ENCODE peak calls at places on chromosomes 12 and 14, in six cellular contexts. B is fibroblast of lung; Q is IMR-90; T is heart left ventricle; C is lower lobe of right lung; U is CD4-positive, alpha-beta memory T cell. G is an unnamed sample.

GRCh38 chr12:56098592-56098991 is 5.8 kb upstream of the PA2G4 start:
- DNase-seq in B (no peak), Q (no peak), U (no peak), T (no peak), C (no peak), G (no peak)

GRCh38 chr12:87427770-87428169 is 601.4 kb downstream of the C12orf50 start:
- DNase-seq in B (no peak), T (no peak), U (no peak), C (no peak), Q (no peak), G (no peak)

GRCh38 chr14:51304428-51304827 is 64.4 kb downstream of the TMX1 start:
- DNase-seq in C (no peak), T (no peak), Q (peak; percentile 80), B (peak; percentile 20), U (no peak), G (no peak)

GRCh38 chr14:93991212-93991611 is 5.9 kb upstream of the CCDC197 start:
- DNase-seq in B (no peak), C (no peak), Q (no peak), T (no peak), U (no peak), G (no peak)

GRCh38 chr12:53414756-53415417 is 8.8 kb upstream of the AMHR2 start:
- DNase-seq in U (no peak), Q (no peak), B (no peak), T (no peak), C (no peak), G (no peak)

GRCh38 chr12:47870175-47870781 is 34.5 kb downstream of the VDR start:
- DNase-seq in U (no peak), Q (no peak), T (peak; percentile 54), B (peak; percentile 53), C (no peak), G (no peak)

GRCh38 chr14:61631044-61631692 is 64.1 kb upstream of the HIF1A start:
- DNase-seq in B (no peak), T (no peak), Q (no peak), U (no peak), C (no peak), G (no peak)

GRCh38 chr12:131640436-131640969 is 70.4 kb upstream of the SFSWAP start:
- DNase-seq in T (no peak), C (no peak), Q (no peak), U (no peak), B (no peak), G (no peak)

GRCh38 chr12:20429876-20430275 is 61.5 kb downstream of the PDE3A start:
- DNase-seq in C (no peak), B (no peak), T (no peak), U (no peak), Q (no peak), G (no peak)

GRCh38 chr12:44930972-44931600 is 55.0 kb upstream of the NELL2 start:
- DNase-seq in Q (peak; percentile 73), C (no peak), U (peak; percentile 68), B (peak; percentile 72), T (no peak), G (no peak)

GRCh38 chr12:6452908-6453630 is 1.2 kb downstream of the TAPBPL start:
- DNase-seq in Q (no peak), C (peak; percentile 62), B (no peak), T (peak; percentile 68), U (no peak), G (peak; percentile 60)

GRCh38 chr12:103841690-103842584 is 903 bp upstream of the NT5DC3 start:
- DNase-seq in T (peak; percentile 69), Q (peak; percentile 76), B (peak; percentile 46), C (peak; percentile 68), U (no peak), G (no peak)

GRCh38 chr12:57455374-57456144 is 452 bp downstream of the INHBE start:
- DNase-seq in Q (no peak), C (no peak), U (no peak), T (no peak), B (no peak), G (no peak)

GRCh38 chr12:32776258-32776657 is 20.6 kb upstream of the YARS2 start:
- DNase-seq in U (no peak), C (no peak), B (no peak), Q (no peak), T (no peak), G (no peak)

GRCh38 chr12:25769076-25769945 is 189.2 kb upstream of the RASSF8 start:
- DNase-seq in Q (peak; percentile 93), T (no peak), U (no peak), C (no peak), B (peak; percentile 85), G (no peak)

GRCh38 chr12:12456637-12457036 is 99.8 kb downstream of the BORCS5 start:
- DNase-seq in U (peak; percentile 55), T (no peak), Q (peak; percentile 75), B (peak; percentile 54), C (no peak), G (no peak)

GRCh38 chr14:96383445-96383844 is 8.5 kb upstream of the AK7 start:
- DNase-seq in U (no peak), Q (peak; percentile 65), T (no peak), B (peak; percentile 40), C (no peak), G (no peak)

GRCh38 chr12:13124661-13125505 is 21.4 kb upstream of the GSG1 start:
- DNase-seq in U (no peak), C (no peak), T (no peak), Q (peak; percentile 68), B (peak; percentile 34), G (no peak)

GRCh38 chr14:97283450-97284230 is 486.5 kb downstream of the VRK1 start:
- DNase-seq in C (no peak), T (no peak), Q (no peak), B (no peak), U (no peak), G (peak; percentile 83)

GRCh38 chr14:96362071-96362964 is 823 bp downstream of the ATG2B start:
- DNase-seq in B (peak; percentile 37), U (peak; percentile 70), Q (peak; percentile 30), T (no peak), C (no peak), G (peak; percentile 49)

GRCh38 chr12:80189241-80189640 is 89.9 kb downstream of the OTOGL start:
- DNase-seq in B (peak; percentile 87), U (no peak), T (no peak), C (no peak), Q (peak; percentile 93), G (no peak)

GRCh38 chr12:5348491-5348890 is 83.4 kb upstream of the NTF3 start:
- DNase-seq in C (no peak), Q (no peak), B (no peak), T (no peak), U (no peak), G (no peak)

GRCh38 chr12:52417742-52418141 is 11.6 kb upstream of the KRT82 start:
- DNase-seq in U (no peak), T (no peak), Q (no peak), C (no peak), B (no peak), G (no peak)

GRCh38 chr12:5171701-5172100 is 128.0 kb downstream of the KCNA5 start:
- DNase-seq in Q (peak; percentile 77), U (no peak), C (no peak), B (peak; percentile 66), T (no peak), G (peak; percentile 16)

GRCh38 chr14:90408713-90409112 is 11.9 kb downstream of the CALM1 start:
- DNase-seq in U (no peak), B (peak; percentile 31), T (no peak), C (no peak), Q (peak; percentile 23), G (no peak)

GRCh38 chr14:31949709-31950108 is 127.4 kb upstream of the ARHGAP5 start:
- DNase-seq in Q (peak; percentile 48), U (no peak), T (no peak), C (no peak), B (peak; percentile 33), G (no peak)

GRCh38 chr14:24911324-24912095 is 138.4 kb downstream of the STXBP6 start:
- DNase-seq in B (peak; percentile 91), T (no peak), Q (peak; percentile 82), C (no peak), U (no peak), G (no peak)

GRCh38 chr12:103884316-103884715 is 43.3 kb upstream of the NT5DC3 start:
- DNase-seq in U (peak; percentile 41), C (no peak), Q (peak; percentile 76), B (peak; percentile 73), T (no peak), G (no peak)

GRCh38 chr12:6265038-6265405 is 45.5 kb upstream of the PLEKHG6 start:
- DNase-seq in U (no peak), C (peak; percentile 51), Q (no peak), T (no peak), B (no peak), G (no peak)

DNA sequence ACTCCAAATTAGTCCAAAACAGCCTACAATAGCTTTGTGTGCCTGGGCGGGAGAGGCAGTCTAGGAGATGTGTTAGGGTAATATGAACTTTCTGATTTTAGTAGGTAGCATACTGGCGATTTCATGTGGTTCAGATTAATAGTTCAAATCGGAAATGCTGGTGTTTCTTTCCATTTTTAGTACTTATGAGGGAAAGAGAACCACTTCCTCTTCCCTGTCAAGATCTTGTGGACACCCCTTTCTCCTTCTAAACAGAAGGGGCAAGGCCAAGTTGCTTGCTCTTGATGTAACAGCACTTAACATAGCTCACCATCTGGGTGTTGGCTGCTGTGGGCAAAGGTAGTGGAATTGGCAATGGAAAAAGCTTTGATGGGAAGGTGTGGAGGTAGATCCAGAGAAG is 32.2 kb upstream of the IGF1 start:
- DNase-seq in C (no peak), T (no peak), B (no peak), Q (no peak), U (no peak), G (no peak)
- H3K4me1 ChIP-seq in C (no peaks in the 10 kb centered on the region), T (no peaks in the 10 kb centered on the region), B (no peaks in the 10 kb centered on the region), Q (no peaks in the 10 kb centered on the region), U (no peaks in the 10 kb centered on the region), G (no peaks in the 10 kb centered on the region)

DNA sequence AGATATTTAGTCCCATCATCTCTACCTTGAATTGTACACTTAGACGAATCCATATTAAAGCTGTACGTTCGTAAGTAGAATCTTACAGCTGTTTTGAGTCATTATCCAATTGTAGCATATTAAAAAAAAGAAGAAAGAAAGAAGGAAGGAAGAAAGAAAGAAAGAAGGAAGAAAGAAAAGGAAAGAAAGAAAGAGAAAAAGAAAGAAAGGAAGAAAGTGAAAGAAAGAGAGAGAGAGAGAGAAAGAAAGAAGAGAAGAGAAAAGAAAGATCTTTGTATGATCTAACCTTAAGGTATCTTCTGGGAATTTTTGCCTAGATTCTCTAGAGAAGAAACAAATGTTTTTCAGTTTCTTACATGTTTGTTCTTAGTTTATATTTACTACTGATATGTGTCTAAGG is 2.5 kb downstream of the DCN start:
- DNase-seq in U (no peak), T (no peak), C (no peak), B (no peak), Q (no peak), G (no peak)
- H3K4me1 ChIP-seq in U (no peaks in the 10 kb centered on the region), T (no peaks in the 10 kb centered on the region), C (no peaks in the 10 kb centered on the region), B (peaks cover 3% of the 10 kb centered on the region), Q (peaks cover 7% of the 10 kb centered on the region), G (no peaks in the 10 kb centered on the region)

DNA sequence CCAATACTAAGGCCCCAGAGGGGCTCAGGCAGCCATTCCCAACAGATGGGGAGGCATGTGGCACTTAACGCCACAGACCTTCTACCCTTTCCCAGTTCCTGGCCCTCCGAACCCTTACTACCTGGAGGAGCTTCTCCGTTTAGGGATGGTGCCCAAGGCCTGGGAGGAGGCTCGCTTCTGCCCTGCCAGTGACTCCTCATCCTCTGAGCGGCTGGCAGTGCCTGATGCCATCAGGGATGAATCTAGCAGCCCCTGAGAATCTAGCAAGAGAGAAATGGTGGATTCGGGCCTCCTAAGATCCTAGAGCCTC is 2.0 kb downstream of the MCRS1 start:
- DNase-seq in C (no peak), Q (no peak), T (no peak), B (no peak), U (no peak), G (no peak)
- H3K4me1 ChIP-seq in C (peaks cover 22% of the 10 kb centered on the region), Q (peaks cover 2% of the 10 kb centered on the region), T (peaks cover 40% of the 10 kb centered on the region), B (peaks cover 3% of the 10 kb centered on the region), U (peaks cover 49% of the 10 kb centered on the region), G (peaks cover 42% of the 10 kb centered on the region)

GRCh38 chr12:54418441-54419087 is 502 bp downstream of the ITGA5 start:
- DNase-seq in T (no peak), Q (no peak), U (peak; percentile 22), B (no peak), C (no peak), G (no peak)
- H3K4me1 ChIP-seq in T (peaks cover 60% of the 10 kb centered on the region), Q (peaks cover 33% of the 10 kb centered on the region), U (peaks cover 53% of the 10 kb centered on the region), B (peaks cover 33% of the 10 kb centered on the region), C (peaks cover 54% of the 10 kb centered on the region), G (peaks cover 58% of the 10 kb centered on the region)